ENCODE peak calls at places on chromosome 2, in seven cellular contexts. C, Q, H, Y, P, A and I are unnamed samples.

GRCh38 chr2:224929512-224929911 is 112.8 kb downstream of the DOCK10 start:
- DNase-seq in Y (peak), H (no peak), Q (no peak), C (no peak), A (no peak), P (no peak), I (no peak)

GRCh38 chr2:217753460-217754200 is 249.2 kb downstream of the TNS1 start:
- DNase-seq in C (peak), Q (no peak), Y (no peak), P (no peak), H (no peak), A (no peak), I (no peak)

GRCh38 chr2:15561574-15562344 is 625 bp upstream of the NBAS start:
- DNase-seq in Q (peak), A (no peak), Y (peak), P (no peak), H (no peak), C (peak), I (peak)

GRCh38 chr2:196592331-196592911 is 47.1 kb upstream of the CCDC150 start:
- DNase-seq in C (peak), Y (peak), H (no peak), Q (peak), A (no peak), P (no peak), I (peak)

GRCh38 chr2:44920751-44921150 is 20.8 kb upstream of the SIX3 start:
- DNase-seq in P (no peak), A (no peak), Y (no peak), H (no peak), C (no peak), Q (no peak), I (no peak)

GRCh38 chr2:225773143-225773542 is 373.6 kb downstream of the NYAP2 start:
- DNase-seq in C (no peak), H (no peak), A (no peak), Y (no peak), Q (no peak), P (no peak), I (peak)

GRCh38 chr2:66696856-66697255 is 261.9 kb downstream of the MEIS1 start:
- DNase-seq in Y (no peak), P (no peak), Q (no peak), H (no peak), C (no peak), A (no peak), I (peak)

GRCh38 chr2:128602699-128603101 is 284.0 kb upstream of the HS6ST1 start:
- DNase-seq in H (no peak), Y (no peak), C (no peak), A (no peak), Q (no peak), P (no peak), I (no peak)

GRCh38 chr2:75641587-75641986 is 5.0 kb upstream of the MRPL19 start:
- DNase-seq in C (peak), H (no peak), P (no peak), Y (no peak), A (no peak), Q (no peak), I (no peak)

GRCh38 chr2:240626531-240627300 is 1.4 kb downstream of the GPR35 start:
- DNase-seq in Y (no peak), Q (no peak), P (no peak), C (no peak), A (no peak), H (no peak), I (no peak)

GRCh38 chr2:215982465-215982875 is 30.9 kb downstream of the MREG start:
- DNase-seq in Y (peak), P (peak), C (peak), H (peak), A (peak), Q (peak), I (peak)

GRCh38 chr2:172914277-172915003 is 161.2 kb upstream of the MAP3K20 start:
- DNase-seq in A (no peak), P (no peak), C (peak), Q (no peak), H (no peak), Y (no peak), I (no peak)

GRCh38 chr2:148614024-148614331 is 30.6 kb upstream of the EPC2 start:
- DNase-seq in C (no peak), H (no peak), Q (peak), P (no peak), Y (peak), A (peak), I (no peak)

GRCh38 chr2:11703700-11704099 is 33.7 kb upstream of the NTSR2 start:
- DNase-seq in C (peak), A (peak), Q (peak), H (no peak), P (no peak), Y (peak), I (peak)

GRCh38 chr2:225608136-225608535 is 208.6 kb downstream of the NYAP2 start:
- DNase-seq in Y (no peak), A (no peak), P (no peak), C (no peak), H (no peak), Q (no peak), I (no peak)

GRCh38 chr2:1136071-1136470 is 185.4 kb downstream of the SNTG2 start:
- DNase-seq in Y (no peak), P (no peak), A (no peak), C (peak), H (no peak), Q (no peak), I (no peak)

GRCh38 chr2:161423351-161424178 is 7.5 kb downstream of the TBR1 start:
- DNase-seq in H (no peak), Q (no peak), C (peak), P (no peak), A (no peak), Y (no peak), I (peak)

GRCh38 chr2:171930385-171930784 is 8.1 kb downstream of the HAT1 start:
- DNase-seq in C (no peak), H (no peak), P (no peak), A (no peak), Q (no peak), Y (no peak), I (no peak)

GRCh38 chr2:46306320-46306719 is 9.1 kb downstream of the EPAS1 start:
- DNase-seq in Q (peak), P (no peak), H (peak), C (peak), Y (peak), A (peak), I (peak)

GRCh38 chr2:239751719-239752355 is 273.3 kb downstream of the NDUFA10 start:
- DNase-seq in P (no peak), H (no peak), Y (no peak), Q (no peak), A (no peak), C (no peak), I (peak)

GRCh38 chr2:235740821-235741220 is 247.0 kb downstream of the AGAP1 start:
- DNase-seq in Q (no peak), H (no peak), A (no peak), Y (peak), C (no peak), P (no peak), I (no peak)

GRCh38 chr2:72924353-72925240 is 7.3 kb downstream of the EMX1 start:
- DNase-seq in A (no peak), P (no peak), C (peak), H (no peak), Q (no peak), Y (no peak), I (no peak)

GRCh38 chr2:72926368-72926767 is 9.0 kb downstream of the EMX1 start:
- DNase-seq in Q (no peak), P (no peak), H (no peak), Y (no peak), A (no peak), C (no peak), I (no peak)

GRCh38 chr2:72921866-72922265 is 4.5 kb downstream of the EMX1 start:
- DNase-seq in Y (no peak), P (no peak), Q (no peak), H (no peak), A (no peak), C (no peak), I (no peak)

GRCh38 chr2:72925328-72925943 is 8.1 kb downstream of the EMX1 start:
- DNase-seq in Y (no peak), P (no peak), H (no peak), C (no peak), A (no peak), Q (no peak), I (no peak)

DNA sequence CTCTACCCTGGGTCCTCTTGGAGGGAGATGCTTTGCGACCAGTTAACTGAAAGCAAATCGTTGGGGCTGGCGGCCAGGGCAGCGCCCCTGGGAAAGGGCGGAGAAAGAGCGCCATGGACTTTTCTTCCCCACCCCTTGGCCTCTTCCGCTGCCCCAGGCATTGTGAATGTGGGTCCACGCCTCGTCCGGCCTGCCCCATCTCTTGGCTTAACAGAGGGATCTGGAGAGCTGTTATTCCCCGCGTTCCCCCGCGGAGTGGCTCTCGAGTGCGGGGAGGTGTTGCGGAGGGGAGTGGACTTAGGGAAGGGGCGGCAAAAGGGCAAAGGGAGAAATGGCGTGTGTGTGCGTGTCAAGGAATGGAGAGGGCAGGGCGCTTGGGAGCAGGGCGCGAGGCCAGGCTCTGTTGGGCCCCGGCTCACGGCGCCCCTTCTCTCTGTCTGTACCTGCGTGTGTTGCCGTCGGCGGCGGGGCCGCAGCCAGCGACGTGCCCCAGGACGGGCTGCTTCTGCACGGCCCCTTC is 6.6 kb downstream of the EMX1 start:
- DNase-seq in A (no peak), Q (no peak), Y (no peak), P (no peak), H (no peak), C (no peak), I (no peak)
- TF ChIP-seq EZH2 in A (no peak), Q (peak), Y (no peak), P (peak), H (no peak), C (no peak), I (peak)

DNA sequence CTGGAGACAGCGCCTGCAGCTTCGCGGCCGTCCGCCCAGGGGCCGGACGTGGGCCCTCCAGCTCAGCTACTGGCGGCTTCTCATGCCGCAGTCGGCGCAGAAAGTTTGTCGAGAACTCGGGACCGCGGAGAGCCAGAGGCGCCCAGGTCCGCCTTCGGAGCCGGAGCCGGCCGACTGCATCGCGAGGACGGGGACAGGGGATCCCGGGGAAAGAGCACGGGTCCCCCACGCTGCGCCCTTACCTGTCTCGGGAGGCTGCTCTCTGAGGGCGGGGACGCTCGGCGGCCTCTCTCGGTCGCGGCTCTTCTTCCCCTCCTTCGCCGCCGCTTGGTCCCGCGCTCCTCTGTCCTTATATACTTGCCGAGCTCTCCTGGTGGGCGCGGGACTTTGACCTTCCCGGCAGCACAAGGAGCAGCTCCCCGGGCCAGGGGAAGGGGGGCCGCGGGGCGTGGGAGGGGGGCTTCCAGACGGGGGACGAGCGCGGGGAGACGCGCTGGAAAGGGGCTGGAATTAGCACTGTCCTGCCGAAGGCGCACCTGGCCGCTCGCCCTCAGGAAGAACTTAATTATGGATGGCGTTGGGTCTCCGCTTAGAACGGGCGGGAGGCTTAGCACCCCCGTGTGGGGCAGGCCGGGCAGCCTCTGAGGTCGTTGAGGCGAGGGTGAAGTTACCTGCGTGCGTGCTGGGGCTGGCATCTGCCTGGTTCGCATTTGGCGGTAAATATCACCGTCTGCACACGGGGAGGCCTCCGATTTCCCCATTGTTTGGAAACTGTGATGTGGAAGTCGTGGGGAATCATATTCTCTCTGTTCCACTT is at the start of gene POMC:
- DNase-seq in Q (peak), P (no peak), C (peak), Y (no peak), A (no peak), H (no peak), I (peak)
- TF ChIP-seq EZH2 in Q (peak), P (peak), C (peak), Y (no peak), A (no peak), H (no peak), I (peak)

DNA sequence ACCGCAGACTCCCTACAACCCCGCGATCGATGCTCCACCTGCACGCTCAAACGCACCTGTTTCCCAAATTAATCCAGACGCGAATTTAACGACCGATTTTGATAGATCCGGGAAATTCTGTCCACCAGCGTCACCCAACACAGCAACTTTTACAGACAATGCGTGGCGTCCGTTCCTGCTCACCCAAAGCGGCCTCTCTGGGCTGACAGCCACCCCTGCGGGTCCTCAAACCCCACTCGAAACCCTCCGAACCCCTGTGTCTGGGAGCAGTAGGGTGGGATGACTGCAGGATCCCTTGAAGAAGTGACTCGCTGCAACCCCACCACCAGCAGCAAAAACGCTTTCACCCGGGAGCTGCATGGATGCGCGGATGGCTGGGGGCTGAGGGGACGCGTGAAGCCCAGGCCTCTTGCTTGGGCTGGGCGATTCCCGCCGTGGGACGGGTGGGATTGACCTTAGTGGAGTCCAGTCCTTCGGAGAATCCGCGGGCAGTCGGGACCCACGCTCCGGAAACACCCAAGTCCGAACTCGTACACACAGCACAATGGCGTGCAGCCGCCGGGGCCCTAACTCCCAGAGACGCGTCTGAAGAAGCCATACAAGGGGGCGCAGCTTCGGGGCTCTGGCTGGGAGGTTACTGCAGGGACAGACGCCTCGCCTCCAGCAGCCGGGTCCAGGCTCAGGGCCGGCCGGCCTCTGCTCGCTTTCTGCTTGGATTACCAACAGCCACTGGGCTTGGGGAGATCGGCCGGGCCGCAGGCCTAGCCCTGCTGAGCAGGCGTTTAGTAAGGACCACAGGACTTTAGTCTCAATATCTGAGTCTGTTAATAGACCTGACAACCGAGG is 31.1 kb upstream of the ATP6V1B1 start:
- DNase-seq in Q (no peak), A (no peak), H (no peak), Y (no peak), P (no peak), C (no peak), I (no peak)
- TF ChIP-seq EZH2 in Q (no peak), A (no peak), H (no peak), Y (no peak), P (peak), C (no peak), I (no peak)

GRCh38 chr2:74499269-74499939 is at the start of gene LBX2:
- DNase-seq in P (no peak), Y (no peak), Q (no peak), A (no peak), C (peak), H (no peak), I (no peak)
- TF ChIP-seq EZH2 in P (peak), Y (no peak), Q (no peak), A (no peak), C (peak), H (no peak), I (peak)

DNA sequence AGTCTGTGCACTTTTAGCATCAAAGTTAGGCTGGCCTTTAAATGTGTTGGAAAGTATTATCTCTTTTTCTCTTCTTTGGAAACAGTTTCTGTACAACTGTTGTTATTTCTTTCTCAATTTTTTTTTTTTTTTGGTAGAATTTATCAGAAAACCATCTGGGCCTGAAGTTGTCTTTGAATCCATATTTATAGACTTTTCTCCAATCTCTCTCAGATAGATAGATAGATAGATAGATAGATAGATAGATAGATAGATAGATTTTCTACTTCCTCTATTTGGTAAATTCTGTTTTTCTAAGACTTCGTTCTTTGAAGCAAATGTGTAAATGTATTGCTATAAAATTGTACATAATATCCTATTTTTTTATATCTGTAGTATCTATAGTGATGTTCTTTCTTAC is 17.5 kb downstream of the DNAJC10 start:
- DNase-seq in A (no peak), C (no peak), Q (no peak), P (no peak), H (no peak), Y (no peak), I (no peak)
- TF ChIP-seq EZH2 in A (no peak), C (no peak), Q (no peak), P (no peak), H (no peak), Y (no peak), I (no peak)

GRCh38 chr2:96819101-96819875 is 3.2 kb downstream of the CNNM3 start:
- DNase-seq in Y (no peak), A (no peak), Q (no peak), H (no peak), C (no peak), P (no peak), I (no peak)

GRCh38 chr2:96816836-96817702 is 1.0 kb downstream of the CNNM3 start:
- DNase-seq in P (no peak), H (no peak), Y (peak), C (peak), Q (peak), A (no peak), I (peak)

GRCh38 chr2:96815326-96816126 is 542 bp upstream of the CNNM3 start:
- DNase-seq in Y (peak), C (peak), P (no peak), H (no peak), A (peak), Q (peak), I (peak)

GRCh38 chr2:96817882-96818281 is 1.8 kb downstream of the CNNM3 start:
- DNase-seq in Q (no peak), C (no peak), A (no peak), H (no peak), P (no peak), Y (no peak), I (no peak)

DNA sequence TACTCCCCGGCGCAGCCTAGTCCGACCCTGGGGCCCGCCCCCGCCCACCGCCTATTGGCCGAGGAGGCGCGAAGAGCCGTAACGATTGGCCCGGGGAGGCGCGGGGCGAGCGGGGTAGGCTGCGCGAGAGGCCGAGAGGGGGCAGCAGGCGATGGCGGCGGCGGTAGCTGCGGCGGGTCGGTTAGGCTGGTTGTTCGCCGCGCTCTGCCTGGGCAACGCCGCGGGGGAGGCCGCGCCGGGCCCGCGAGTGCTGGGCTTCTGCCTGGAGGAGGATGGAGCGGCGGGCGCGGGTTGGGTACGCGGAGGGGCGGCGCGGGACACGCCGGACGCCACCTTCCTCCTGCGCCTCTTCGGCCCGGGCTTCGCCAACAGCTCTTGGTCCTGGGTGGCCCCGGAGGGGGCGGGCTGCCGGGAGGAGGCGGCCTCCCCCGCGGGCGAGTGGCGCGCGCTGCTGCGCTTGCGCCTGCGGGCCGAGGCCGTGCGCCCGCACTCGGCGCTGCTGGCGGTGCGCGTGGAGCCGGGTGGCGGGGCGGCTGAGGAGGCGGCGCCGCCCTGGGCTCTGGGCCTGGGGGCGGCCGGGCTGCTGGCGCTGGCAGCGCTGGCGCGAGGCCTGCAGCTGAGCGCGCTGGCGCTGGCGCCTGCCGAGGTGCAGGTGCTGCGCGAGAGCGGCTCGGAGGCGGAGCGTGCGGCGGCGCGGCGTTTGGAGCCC is at the start of gene CNNM3:
- DNase-seq in H (peak), Y (peak), C (peak), Q (peak), A (peak), P (peak), I (peak)
- TF ChIP-seq EZH2 in H (no peak), Y (no peak), C (no peak), Q (no peak), A (no peak), P (no peak), I (no peak)

DNA sequence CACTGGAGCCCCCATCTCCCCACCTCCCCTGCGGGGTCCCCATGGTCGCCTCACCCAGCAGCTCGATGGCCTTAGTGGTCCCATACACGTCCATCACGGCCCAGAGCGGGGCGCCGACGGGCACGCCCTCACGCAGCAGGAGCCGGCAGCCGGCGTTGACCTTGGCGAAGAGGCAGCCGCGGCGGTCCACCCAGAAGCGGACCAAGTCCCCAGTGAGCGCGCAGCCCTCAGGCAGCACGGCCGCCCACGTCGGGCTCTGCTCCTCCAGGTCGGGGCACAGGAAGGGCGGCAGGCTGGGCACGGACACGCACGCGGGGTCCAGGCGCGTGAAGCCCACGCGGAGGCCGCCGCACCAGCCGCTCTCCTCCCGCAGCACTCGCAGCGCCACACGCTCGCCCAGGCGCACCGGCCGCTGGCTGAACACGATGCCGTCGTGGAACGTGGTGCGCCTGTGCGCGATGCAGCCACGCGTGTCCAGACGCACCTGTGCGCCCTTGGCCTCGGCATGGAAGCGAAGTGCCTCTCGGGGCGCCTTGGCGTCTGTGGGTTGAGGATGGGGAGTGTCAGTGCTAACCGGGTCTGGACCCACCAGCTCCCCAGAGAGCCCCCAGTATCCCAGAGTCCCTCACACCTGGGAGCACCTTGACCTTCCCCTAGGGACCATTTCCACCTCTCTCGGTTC is 4.6 kb downstream of the NEURL3 start:
- DNase-seq in C (peak), A (no peak), Q (no peak), Y (no peak), H (no peak), P (no peak), I (no peak)
- TF ChIP-seq EZH2 in C (no peak), A (no peak), Q (peak), Y (no peak), H (no peak), P (no peak), I (peak)